ENCODE peak calls at places on chromosomes 16 and 17, in seven cellular contexts. O is astrocyte; C is upper lobe of right lung; Q is CD8-positive, alpha-beta memory T cell; X is psoas muscle; H is NT2/D1; M is pancreas. L is an unnamed sample.

GRCh38 chr17:32801193-32801592 is 75.7 kb downstream of the MYO1D start:
- DNase-seq in O (no peak), C (no peak), Q (no peak), X (no peak), H (no peak), M (no peak), L (no peak)

GRCh38 chr16:11405331-11406176 is 60.3 kb downstream of the RMI2 start:
- DNase-seq in O (no peak), C (no peak), Q (peak; percentile 57), X (no peak), H (no peak), M (peak; percentile 18), L (no peak)

GRCh38 chr17:31584436-31585279 is 193.2 kb downstream of the RAB11FIP4 start:
- DNase-seq in O (no peak), C (no peak), Q (no peak), X (no peak), H (no peak), M (no peak), L (no peak)

GRCh38 chr17:27552467-27552779 is 78.6 kb upstream of the LGALS9 start:
- DNase-seq in O (peak; percentile 57), C (peak; percentile 51), Q (no peak), X (no peak), H (no peak), M (no peak), L (no peak)

GRCh38 chr16:79997257-79997656 is 396.7 kb upstream of the MAF start:
- DNase-seq in O (no peak), C (no peak), Q (no peak), X (no peak), H (peak; percentile 20), M (no peak), L (no peak)

GRCh38 chr16:56847173-56847948 is 17.6 kb upstream of the SLC12A3 start:
- DNase-seq in O (no peak), C (no peak), Q (peak; percentile 44), X (no peak), H (no peak), M (no peak), L (no peak)

GRCh38 chr17:71398706-71399620 is 721.9 kb upstream of the SOX9 start:
- DNase-seq in O (peak; percentile 67), C (no peak), Q (no peak), X (no peak), H (no peak), M (no peak), L (no peak)

GRCh38 chr16:26189496-26190005 is 497.8 kb downstream of the HS3ST4 start:
- DNase-seq in O (no peak), C (no peak), Q (no peak), X (no peak), H (no peak), M (no peak), L (no peak)

GRCh38 chr17:46865100-46865499 is 13.7 kb downstream of the WNT9B start:
- DNase-seq in O (peak; percentile 52), C (no peak), Q (peak; percentile 17), X (no peak), H (no peak), M (no peak), L (no peak)

GRCh38 chr16:11402051-11402744 is 56.9 kb downstream of the RMI2 start:
- DNase-seq in O (no peak), C (no peak), Q (peak; percentile 36), X (no peak), H (no peak), M (peak; percentile 81), L (no peak)

GRCh38 chr17:21228111-21228510 is 14.2 kb upstream of the TMEM11 start:
- DNase-seq in O (no peak), C (no peak), Q (peak; percentile 17), X (no peak), H (no peak), M (no peak), L (no peak)

GRCh38 chr17:76929572-76929971 is 61.4 kb downstream of the MGAT5B start:
- DNase-seq in O (no peak), C (no peak), Q (no peak), X (no peak), H (no peak), M (no peak), L (no peak)
- H3K27me3 ChIP-seq in O (no peaks in the 10 kb centered on the region), C (no peaks in the 10 kb centered on the region), Q (no peaks in the 10 kb centered on the region), X (peaks cover 23% of the 10 kb centered on the region), H (no peaks in the 10 kb centered on the region), M (no peaks in the 10 kb centered on the region), L (no peaks in the 10 kb centered on the region)

DNA sequence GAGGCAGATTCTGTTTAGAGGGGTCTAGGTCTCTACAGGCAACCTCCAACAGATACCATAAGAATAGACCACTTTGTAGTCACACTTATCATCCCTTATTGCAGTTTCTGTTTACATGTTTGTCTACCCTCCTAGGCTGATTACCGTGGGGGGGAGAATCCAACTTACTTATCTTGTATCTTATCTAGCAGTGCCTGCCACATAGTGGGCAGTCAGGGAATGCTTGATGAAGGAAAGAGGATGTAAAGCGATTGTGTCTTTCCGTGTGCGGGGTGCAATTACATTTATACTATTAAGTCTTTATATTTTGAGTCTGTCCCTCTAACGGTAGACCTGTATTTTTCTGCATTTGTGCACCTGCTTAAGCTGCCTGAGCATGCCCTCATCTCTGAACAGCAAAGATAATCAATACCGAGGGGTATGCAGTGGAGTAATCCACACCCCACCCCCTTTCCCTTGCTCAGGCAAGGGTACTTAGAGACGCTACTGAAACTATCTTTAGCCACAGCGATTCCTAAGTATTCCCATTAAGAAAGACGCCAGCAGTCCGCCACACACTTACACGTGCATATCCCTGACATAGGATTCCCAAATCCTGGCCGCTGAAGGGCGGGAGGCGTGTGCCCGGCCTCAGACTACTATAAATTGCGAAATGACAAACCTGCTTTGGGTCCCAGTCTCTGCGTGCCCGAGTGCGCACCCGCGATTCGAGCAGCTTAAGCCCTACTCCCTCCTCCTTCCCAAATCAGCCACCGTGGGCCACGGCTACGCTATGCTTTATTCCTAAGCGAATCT is 635 bp upstream of the AATF start:
- DNase-seq in O (no peak), C (no peak), Q (no peak), X (no peak), H (no peak), M (no peak), L (no peak)
- H3K4me3 ChIP-seq in O (peak overlapping the region; percentile 90), C (peak overlapping the region; percentile 66), Q (peak overlapping the region; percentile 95), X (peak overlapping the region; percentile 74), H (peak overlapping the region; percentile 84), M (peak overlapping the region; percentile 69), L (peak overlapping the region; percentile 91)

DNA sequence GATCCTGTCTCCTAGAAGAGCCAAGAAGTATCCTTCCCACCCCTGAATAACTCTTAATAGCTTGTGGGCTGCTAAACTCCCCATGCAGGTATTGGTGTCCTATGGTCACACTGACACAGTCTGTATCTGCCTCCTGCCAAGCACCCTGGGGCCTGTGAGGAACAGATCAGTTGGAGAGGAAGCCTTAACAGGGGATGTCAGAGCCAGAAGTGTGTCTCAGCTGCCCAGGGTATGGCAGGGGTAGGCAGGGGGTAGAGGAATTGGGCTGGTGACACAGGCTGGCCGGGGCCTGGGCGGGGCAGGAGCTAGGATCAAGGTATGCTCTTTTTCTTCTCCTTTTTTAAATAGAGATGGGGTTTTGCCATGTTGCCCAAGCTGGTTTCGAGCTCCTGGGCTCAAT is 44.7 kb downstream of the DDX19A start:
- DNase-seq in O (no peak), C (no peak), Q (no peak), X (no peak), H (no peak), M (no peak), L (no peak)
- H3K4me1 ChIP-seq in O (peaks cover 7% of the 10 kb centered on the region), C (no peaks in the 10 kb centered on the region), Q (no peaks in the 10 kb centered on the region), X (peaks cover 22% of the 10 kb centered on the region), H (peaks cover 9% of the 10 kb centered on the region), M (no peaks in the 10 kb centered on the region), L (no peaks in the 10 kb centered on the region)

DNA sequence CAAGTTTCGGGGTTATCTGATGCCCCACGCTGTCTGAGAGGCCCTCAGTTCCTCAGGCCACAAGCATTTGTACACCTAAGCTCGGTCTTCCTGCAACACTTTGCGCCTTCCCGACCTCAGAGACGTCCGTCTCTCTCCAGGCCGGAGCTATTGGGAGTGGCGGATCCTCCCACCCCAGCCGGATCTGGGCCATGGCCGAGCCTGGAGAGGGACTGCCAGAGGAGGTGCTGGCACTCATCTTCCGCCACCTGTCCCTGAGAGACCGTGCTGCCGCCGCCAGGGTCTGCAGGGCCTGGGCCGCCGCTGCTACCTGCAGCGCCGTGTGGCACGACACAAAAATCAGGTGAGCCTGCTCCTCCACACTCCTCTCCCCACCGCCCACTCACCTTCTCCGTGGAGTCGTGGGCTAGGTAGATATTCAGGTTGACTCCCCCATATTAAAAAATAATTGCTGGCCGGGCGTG is 1.9 kb downstream of the FBXL8 start:
- DNase-seq in O (no peak), C (no peak), Q (no peak), X (peak; percentile 80), H (no peak), M (peak; percentile 82), L (no peak)
- H3K27me3 ChIP-seq in O (peaks cover 55% of the 10 kb centered on the region), C (peaks cover 18% of the 10 kb centered on the region), Q (peaks cover 40% of the 10 kb centered on the region), X (no peaks in the 10 kb centered on the region), H (peaks cover 98% of the 10 kb centered on the region), M (no peaks in the 10 kb centered on the region), L (no peaks in the 10 kb centered on the region)

DNA sequence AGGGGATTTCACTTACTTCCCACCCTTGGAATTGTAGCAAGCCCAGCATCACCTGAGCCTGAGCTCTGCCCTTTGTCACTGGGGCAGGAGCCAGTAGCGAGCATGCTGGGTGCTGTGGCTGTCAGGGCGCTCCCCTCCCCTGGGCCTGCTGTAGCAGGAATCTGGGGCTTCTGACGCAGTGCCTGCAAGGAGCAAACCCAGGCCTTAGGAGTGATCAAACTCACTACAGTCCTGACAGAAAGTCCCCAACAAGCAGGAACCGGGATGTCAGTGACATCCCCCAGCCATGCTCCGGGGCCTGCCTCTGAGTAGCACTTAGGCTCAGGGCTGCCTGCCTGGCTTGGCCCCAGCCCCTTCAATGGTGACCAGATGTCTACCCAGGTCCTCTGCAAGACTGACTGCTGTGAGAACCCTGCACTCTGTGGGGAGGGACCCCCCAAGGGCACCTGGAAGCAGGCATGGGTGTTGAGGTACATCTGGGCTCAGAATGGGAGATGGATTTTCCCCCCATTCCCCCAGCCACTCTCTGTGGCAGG is 23.5 kb downstream of the PLD6 start:
- DNase-seq in O (no peak), C (no peak), Q (no peak), X (no peak), H (no peak), M (no peak), L (no peak)
- H3K4me3 ChIP-seq in O (no peak overlapping the region), C (no peak overlapping the region), Q (peak overlapping the region; percentile 47), X (no peak overlapping the region), H (no peak overlapping the region), M (no peak overlapping the region), L (no peak overlapping the region)

GRCh38 chr17:7574176-7574953 is 5.1 kb upstream of the CD68 start:
- DNase-seq in O (no peak), C (no peak), Q (no peak), X (no peak), H (no peak), M (no peak), L (no peak)
- H3K4me1 ChIP-seq in O (peaks cover 37% of the 10 kb centered on the region), C (peaks cover 50% of the 10 kb centered on the region), Q (peaks cover 42% of the 10 kb centered on the region), X (peaks cover 43% of the 10 kb centered on the region), H (peaks cover 5% of the 10 kb centered on the region), M (peaks cover 10% of the 10 kb centered on the region), L (peaks cover 32% of the 10 kb centered on the region)

GRCh38 chr16:49278567-49278827 is 3.1 kb downstream of the CBLN1 start:
- DNase-seq in O (no peak), C (no peak), Q (no peak), X (no peak), H (no peak), M (no peak), L (no peak)
- H3K27me3 ChIP-seq in O (peaks cover 65% of the 10 kb centered on the region), C (peaks cover 91% of the 10 kb centered on the region), Q (peaks cover 23% of the 10 kb centered on the region), X (peaks cover 93% of the 10 kb centered on the region), H (peaks cover 67% of the 10 kb centered on the region), M (peaks cover 6% of the 10 kb centered on the region), L (no peaks in the 10 kb centered on the region)

DNA sequence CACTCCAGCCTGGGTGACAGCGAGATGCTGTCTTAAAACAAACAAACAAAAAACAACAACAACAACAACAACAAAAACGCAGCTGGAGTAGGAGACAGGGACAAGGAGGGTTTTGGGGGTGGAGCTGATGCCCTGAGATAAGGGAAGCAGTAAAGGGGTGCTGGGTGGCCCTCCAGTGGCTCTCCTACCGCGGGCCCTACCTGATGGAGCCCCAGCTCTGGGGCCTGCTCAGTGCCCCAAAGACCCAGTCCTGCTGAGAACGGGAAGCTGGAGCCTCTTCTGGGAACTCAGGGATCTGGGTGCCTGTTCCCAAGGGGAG is 21.3 kb upstream of the NAGS start:
- DNase-seq in O (no peak), C (no peak), Q (no peak), X (no peak), H (no peak), M (no peak), L (no peak)
- H3K4me3 ChIP-seq in O (peak overlapping the region; percentile 39), C (peak overlapping the region; percentile 49), Q (no peak overlapping the region), X (peak overlapping the region; percentile 67), H (peak overlapping the region; percentile 62), M (peak overlapping the region; percentile 32), L (no peak overlapping the region)

L was measured in tibial artery.